ENCODE peak calls at places on chromosome 21, in five cellular contexts. One of them, this sample, is unnamed.

GRCh38 chr21:25457411-25457810 is 149.9 kb downstream of the MRPL39 start:
- DNase-seq in BE2C: no peak
- DNase-seq in bronchial epithelial cell: peak
- DNase-seq in GM23338: no peak
- DNase-seq in right atrium auricular region: no peak
- DNase-seq in this sample: peak

GRCh38 chr21:46605759-46606426 is 1.0 kb upstream of the S100B start:
- DNase-seq in BE2C: no peak
- DNase-seq in bronchial epithelial cell: no peak
- DNase-seq in GM23338: no peak
- DNase-seq in right atrium auricular region: no peak
- DNase-seq in this sample: no peak

GRCh38 chr21:44892536-44893277 is 19.2 kb upstream of the PTTG1IP start:
- DNase-seq in BE2C: peak
- DNase-seq in bronchial epithelial cell: no peak
- DNase-seq in GM23338: peak
- DNase-seq in right atrium auricular region: no peak
- DNase-seq in this sample: peak

GRCh38 chr21:32163386-32163785 is 115.5 kb downstream of the MIS18A start:
- DNase-seq in BE2C: no peak
- DNase-seq in bronchial epithelial cell: no peak
- DNase-seq in GM23338: peak
- DNase-seq in right atrium auricular region: no peak
- DNase-seq in this sample: no peak

GRCh38 chr21:19899645-19900044 is 1098.6 kb upstream of the NCAM2 start:
- DNase-seq in BE2C: no peak
- DNase-seq in bronchial epithelial cell: no peak
- DNase-seq in GM23338: no peak
- DNase-seq in right atrium auricular region: no peak
- DNase-seq in this sample: no peak

GRCh38 chr21:28828981-28829380 is 163.7 kb downstream of the LTN1 start:
- DNase-seq in BE2C: no peak
- DNase-seq in bronchial epithelial cell: peak
- DNase-seq in GM23338: no peak
- DNase-seq in right atrium auricular region: no peak
- DNase-seq in this sample: peak

GRCh38 chr21:31667639-31668038 is 8.1 kb downstream of the SOD1 start:
- DNase-seq in BE2C: no peak
- DNase-seq in bronchial epithelial cell: peak
- DNase-seq in GM23338: no peak
- DNase-seq in right atrium auricular region: no peak
- DNase-seq in this sample: peak

GRCh38 chr21:17492415-17493168 is 20.3 kb upstream of the CXADR start:
- DNase-seq in BE2C: no peak
- DNase-seq in bronchial epithelial cell: peak
- DNase-seq in GM23338: no peak
- DNase-seq in right atrium auricular region: no peak
- DNase-seq in this sample: peak

GRCh38 chr21:40146201-40146890 is 279.1 kb downstream of the PCP4 start:
- DNase-seq in BE2C: no peak
- DNase-seq in bronchial epithelial cell: peak
- DNase-seq in GM23338: no peak
- DNase-seq in right atrium auricular region: no peak
- DNase-seq in this sample: peak

GRCh38 chr21:45132841-45133573 is 58.6 kb downstream of the ADARB1 start:
- DNase-seq in BE2C: no peak
- DNase-seq in bronchial epithelial cell: no peak
- DNase-seq in GM23338: no peak
- DNase-seq in right atrium auricular region: no peak
- DNase-seq in this sample: no peak

GRCh38 chr21:39647476-39647875 is 34.7 kb downstream of the B3GALT5 start:
- DNase-seq in BE2C: no peak
- DNase-seq in bronchial epithelial cell: peak
- DNase-seq in GM23338: no peak
- DNase-seq in right atrium auricular region: no peak
- DNase-seq in this sample: peak

GRCh38 chr21:39137248-39138186 is 45.7 kb downstream of the PSMG1 start:
- DNase-seq in BE2C: peak
- DNase-seq in bronchial epithelial cell: peak
- DNase-seq in GM23338: peak
- DNase-seq in right atrium auricular region: peak
- DNase-seq in this sample: peak

GRCh38 chr21:21997390-21998333 is 999.5 kb downstream of the NCAM2 start:
- DNase-seq in BE2C: no peak
- DNase-seq in bronchial epithelial cell: no peak
- DNase-seq in GM23338: peak
- DNase-seq in right atrium auricular region: no peak
- DNase-seq in this sample: no peak

GRCh38 chr21:44910229-44911065 is 10.3 kb downstream of the ITGB2 start:
- DNase-seq in BE2C: no peak
- DNase-seq in bronchial epithelial cell: no peak
- DNase-seq in GM23338: no peak
- DNase-seq in right atrium auricular region: no peak
- DNase-seq in this sample: no peak

GRCh38 chr21:46661211-46661625 is 25.7 kb downstream of the PRMT2 start:
- DNase-seq in BE2C: peak
- DNase-seq in bronchial epithelial cell: peak
- DNase-seq in GM23338: peak
- DNase-seq in right atrium auricular region: no peak
- DNase-seq in this sample: peak

GRCh38 chr21:21096956-21097355 is 98.7 kb downstream of the NCAM2 start:
- DNase-seq in BE2C: no peak
- DNase-seq in bronchial epithelial cell: no peak
- DNase-seq in GM23338: no peak
- DNase-seq in right atrium auricular region: no peak
- DNase-seq in this sample: no peak

GRCh38 chr21:26136686-26137085 is 33.9 kb downstream of the APP start:
- DNase-seq in BE2C: no peak
- DNase-seq in bronchial epithelial cell: no peak
- DNase-seq in GM23338: no peak
- DNase-seq in right atrium auricular region: no peak
- DNase-seq in this sample: no peak

GRCh38 chr21:46035809-46036695 is 54.5 kb downstream of the COL6A1 start:
- DNase-seq in BE2C: no peak
- DNase-seq in bronchial epithelial cell: no peak
- DNase-seq in GM23338: no peak
- DNase-seq in right atrium auricular region: peak
- DNase-seq in this sample: no peak

GRCh38 chr21:18384771-18385170 is 18.8 kb downstream of the TMPRSS15 start:
- DNase-seq in BE2C: no peak
- DNase-seq in bronchial epithelial cell: peak
- DNase-seq in GM23338: peak
- DNase-seq in right atrium auricular region: no peak
- DNase-seq in this sample: peak

GRCh38 chr21:46627726-46628125 is 7.7 kb upstream of the PRMT2 start:
- DNase-seq in BE2C: no peak
- DNase-seq in bronchial epithelial cell: peak
- DNase-seq in GM23338: no peak
- DNase-seq in right atrium auricular region: no peak
- DNase-seq in this sample: peak

GRCh38 chr21:46205766-46206162 is 21.5 kb upstream of the SPATC1L start:
- DNase-seq in BE2C: peak
- DNase-seq in bronchial epithelial cell: no peak
- DNase-seq in GM23338: no peak
- DNase-seq in right atrium auricular region: no peak
- DNase-seq in this sample: no peak

GRCh38 chr21:25625036-25625435 is 14.0 kb upstream of the JAM2 start:
- DNase-seq in BE2C: no peak
- DNase-seq in bronchial epithelial cell: no peak
- DNase-seq in GM23338: no peak
- DNase-seq in right atrium auricular region: no peak
- DNase-seq in this sample: no peak

GRCh38 chr21:31855180-31855579 is 17.6 kb upstream of the HUNK start:
- DNase-seq in BE2C: no peak
- DNase-seq in bronchial epithelial cell: no peak
- DNase-seq in GM23338: no peak
- DNase-seq in right atrium auricular region: no peak
- DNase-seq in this sample: no peak

GRCh38 chr21:32256873-32257620 is 21.8 kb downstream of the MIS18A start:
- DNase-seq in BE2C: peak
- DNase-seq in bronchial epithelial cell: peak
- DNase-seq in GM23338: no peak
- DNase-seq in right atrium auricular region: peak
- DNase-seq in this sample: peak

GRCh38 chr21:45857761-45858160 is 123.8 kb upstream of the COL6A1 start:
- DNase-seq in BE2C: no peak
- DNase-seq in bronchial epithelial cell: no peak
- DNase-seq in GM23338: no peak
- DNase-seq in right atrium auricular region: no peak
- DNase-seq in this sample: no peak

GRCh38 chr21:29649370-29649963 is 290.3 kb downstream of the GRIK1 start:
- DNase-seq in BE2C: no peak
- DNase-seq in bronchial epithelial cell: no peak
- DNase-seq in GM23338: no peak
- DNase-seq in right atrium auricular region: no peak
- DNase-seq in this sample: no peak

GRCh38 chr21:38355992-38356781 is 99.4 kb downstream of the KCNJ15 start:
- DNase-seq in BE2C: peak
- DNase-seq in bronchial epithelial cell: peak
- DNase-seq in GM23338: peak
- DNase-seq in right atrium auricular region: peak
- DNase-seq in this sample: peak

GRCh38 chr21:31813873-31814272 is 58.9 kb upstream of the HUNK start:
- DNase-seq in BE2C: no peak
- DNase-seq in bronchial epithelial cell: no peak
- DNase-seq in GM23338: no peak
- DNase-seq in right atrium auricular region: no peak
- DNase-seq in this sample: no peak

GRCh38 chr21:36661511-36662309 is 37.2 kb upstream of the SIM2 start:
- DNase-seq in BE2C: peak
- DNase-seq in bronchial epithelial cell: peak
- DNase-seq in GM23338: peak
- DNase-seq in right atrium auricular region: no peak
- DNase-seq in this sample: peak

DNA sequence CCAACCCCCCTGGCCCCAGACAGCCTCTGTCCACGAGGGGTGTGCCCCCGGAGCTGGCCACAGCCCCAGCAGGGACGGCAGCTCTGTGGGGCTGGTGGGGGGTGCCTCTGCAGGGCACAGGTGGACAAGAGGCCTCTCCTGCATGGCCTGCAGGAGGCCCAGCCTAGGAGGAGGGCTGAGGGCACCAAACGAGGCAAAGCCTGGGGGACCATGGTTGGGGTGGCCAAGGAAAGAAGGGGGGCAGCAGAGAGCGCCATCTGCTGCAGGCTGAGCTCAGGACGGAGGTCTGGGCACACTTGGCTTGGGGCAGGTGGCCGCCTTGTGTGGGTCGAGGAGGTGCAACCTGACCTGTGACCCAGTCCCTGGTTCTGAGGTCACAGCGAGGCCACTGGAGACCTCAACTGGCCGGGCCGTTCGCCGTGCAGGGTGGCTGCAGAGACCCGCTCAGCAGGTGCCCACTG is 27.3 kb downstream of the RRP1 start:
- DNase-seq in BE2C: no peak
- DNase-seq in bronchial epithelial cell: no peak
- DNase-seq in GM23338: peak
- DNase-seq in right atrium auricular region: no peak
- DNase-seq in this sample: no peak
- TF ChIP-seq CTCF in BE2C: peak
- TF ChIP-seq CTCF in bronchial epithelial cell: no peak
- TF ChIP-seq CTCF in GM23338: peak
- TF ChIP-seq CTCF in right atrium auricular region: no peak
- TF ChIP-seq CTCF in this sample: no peak

DNA sequence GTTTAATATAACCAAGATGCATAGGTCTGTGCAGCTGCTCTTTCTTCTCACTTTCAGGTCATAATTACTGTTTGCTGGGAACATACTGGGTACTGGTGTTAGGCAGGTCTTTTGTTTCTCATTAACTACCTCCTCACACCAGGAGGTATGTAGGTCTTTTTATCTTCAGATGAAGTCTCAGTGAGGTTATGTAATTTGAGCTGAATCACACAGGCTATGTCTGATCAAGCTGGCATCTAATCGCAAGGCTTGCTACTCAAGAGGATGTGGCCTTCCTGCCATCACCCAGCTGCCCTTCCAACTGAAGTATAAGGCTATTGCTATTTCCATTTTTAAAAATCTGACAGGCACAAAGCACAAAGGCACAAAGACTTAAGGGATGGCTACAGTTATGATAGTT is 96.4 kb downstream of the RUNX1 start:
- DNase-seq in BE2C: no peak
- DNase-seq in bronchial epithelial cell: peak
- DNase-seq in GM23338: peak
- DNase-seq in right atrium auricular region: no peak
- DNase-seq in this sample: peak
- H3K4me3 ChIP-seq in BE2C: no peak
- H3K4me3 ChIP-seq in bronchial epithelial cell: no peak
- H3K4me3 ChIP-seq in GM23338: no peak
- H3K4me3 ChIP-seq in right atrium auricular region: no peak
- H3K4me3 ChIP-seq in this sample: no peak

DNA sequence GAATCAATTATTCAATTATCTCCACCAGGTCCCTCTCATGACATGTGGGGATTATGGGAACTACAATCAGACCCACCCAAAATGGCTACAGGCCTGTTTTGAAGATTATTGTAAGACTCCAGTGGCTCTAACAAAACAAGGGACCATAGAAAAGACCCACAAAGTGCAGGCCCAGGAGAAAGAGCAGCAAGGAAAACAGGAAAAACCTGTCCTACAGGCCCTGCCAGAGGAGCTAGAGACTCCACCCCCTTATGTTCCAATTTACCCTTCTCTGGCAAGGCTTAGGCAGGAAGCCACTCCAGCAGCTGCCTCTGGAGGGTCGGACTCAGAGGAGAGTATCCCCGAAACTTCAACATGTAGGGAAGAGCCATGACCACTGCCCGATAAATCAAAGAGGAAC is 96.5 kb downstream of the LIPI start:
- DNase-seq in BE2C: no peak
- DNase-seq in bronchial epithelial cell: peak
- DNase-seq in GM23338: peak
- DNase-seq in right atrium auricular region: no peak
- DNase-seq in this sample: peak
- TF ChIP-seq CTCF in BE2C: no peak
- TF ChIP-seq CTCF in bronchial epithelial cell: no peak
- TF ChIP-seq CTCF in GM23338: no peak
- TF ChIP-seq CTCF in right atrium auricular region: no peak
- TF ChIP-seq CTCF in this sample: no peak

DNA sequence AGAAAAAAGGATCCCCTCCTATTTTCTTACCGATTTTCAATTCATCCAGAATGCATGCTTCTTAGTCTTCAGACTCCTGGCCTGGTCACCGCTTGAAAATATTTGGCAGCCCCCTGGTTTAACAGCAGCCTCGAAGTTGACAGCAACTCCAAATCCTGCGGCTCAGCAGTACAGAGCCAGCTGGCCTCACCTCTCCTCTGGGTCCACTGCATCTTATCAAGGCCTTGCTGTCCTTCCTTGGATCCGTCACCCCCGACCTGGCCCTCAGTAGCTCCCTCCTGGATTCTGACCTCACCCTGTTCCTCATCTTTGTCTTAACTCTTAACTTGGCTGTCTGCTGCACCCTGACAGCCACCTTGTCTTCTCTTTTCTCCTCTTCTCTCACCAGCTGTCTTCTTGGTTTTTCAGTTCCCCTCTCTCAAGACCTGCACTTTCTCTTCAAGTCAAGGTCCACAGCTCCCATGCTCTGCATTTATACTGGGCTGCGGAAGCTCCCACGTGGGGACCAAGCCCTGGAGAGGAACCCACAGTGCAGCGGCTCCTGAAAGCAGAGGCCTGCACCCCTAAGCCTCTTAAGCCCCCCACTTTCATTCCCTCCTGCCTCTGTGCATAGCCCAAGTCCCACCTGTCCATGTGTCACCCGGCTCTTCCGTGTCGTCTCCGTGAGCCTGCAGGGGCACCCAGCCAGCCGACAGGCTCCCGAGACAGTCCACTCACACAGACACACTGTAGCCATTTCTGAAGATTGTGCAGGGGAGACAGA is 6.0 kb downstream of the MX2 start:
- DNase-seq in BE2C: no peak
- DNase-seq in bronchial epithelial cell: no peak
- DNase-seq in GM23338: no peak
- DNase-seq in right atrium auricular region: no peak
- DNase-seq in this sample: no peak
- H3K4me3 ChIP-seq in BE2C: no peak
- H3K4me3 ChIP-seq in bronchial epithelial cell: no peak
- H3K4me3 ChIP-seq in GM23338: no peak
- H3K4me3 ChIP-seq in right atrium auricular region: no peak
- H3K4me3 ChIP-seq in this sample: no peak

This sample was measured in epithelial cell of esophagus.